ENCODE peak calls at places on chromosomes 2 and 18, in seven cellular contexts. W is glomerular endothelial cell, A is T-helper 1 cell, C is cardiac muscle cell, K is right cardiac atrium, H is left ventricle myocardium inferior, J is nucleus accumbens. D is an unnamed sample.

GRCh38 chr2:96202152-96202856 is 6.3 kb downstream of the STARD7 start:
- DNase-seq in K (no peak), A (no peak), C (no peak), J (no peak), W (no peak), H (no peak), D (no peak)

GRCh38 chr2:230343747-230344146 is 16.8 kb downstream of the SP140L start:
- DNase-seq in C (no peak), K (no peak), J (no peak), W (no peak), A (no peak), H (no peak), D (no peak)

GRCh38 chr2:216516730-216517350 is 18.2 kb downstream of the RPL37A start:
- DNase-seq in A (no peak), W (no peak), H (no peak), K (no peak), C (peak; percentile 44), J (no peak), D (no peak)

GRCh38 chr2:75054296-75054695 is 95.9 kb downstream of the POLE4 start:
- DNase-seq in C (no peak), J (no peak), A (no peak), W (no peak), K (no peak), H (no peak), D (no peak)

GRCh38 chr18:8882632-8883408 is 177.5 kb downstream of the MTCL1 start:
- DNase-seq in H (no peak), K (no peak), W (no peak), C (no peak), J (no peak), A (no peak), D (no peak)

GRCh38 chr2:86704482-86704971 is 15.6 kb upstream of the RMND5A start:
- DNase-seq in J (no peak), K (no peak), H (peak; percentile 56), A (no peak), W (no peak), C (peak; percentile 11), D (peak; percentile 32)

GRCh38 chr2:177799531-177799930 is 273.0 kb downstream of the PDE11A start:
- DNase-seq in A (no peak), H (no peak), C (peak; percentile 58), W (no peak), J (no peak), K (no peak), D (no peak)

GRCh38 chr2:43488737-43489136 is 107.1 kb downstream of the THADA start:
- DNase-seq in H (no peak), C (no peak), K (no peak), J (no peak), W (no peak), A (no peak), D (no peak)

GRCh38 chr2:164504253-164504652 is 117.0 kb downstream of the GRB14 start:
- DNase-seq in W (no peak), K (no peak), J (no peak), C (no peak), A (no peak), H (no peak), D (no peak)

GRCh38 chr2:85741811-85742507 is 11.8 kb upstream of the ATOH8 start:
- DNase-seq in A (no peak), K (peak; percentile 92), J (peak; percentile 78), W (no peak), C (no peak), H (peak; percentile 63), D (peak; percentile 78)

GRCh38 chr2:3738454-3738853 is 35.1 kb downstream of the DCDC2C start:
- DNase-seq in J (no peak), C (peak; percentile 47), H (no peak), A (no peak), K (no peak), W (no peak), D (no peak)

GRCh38 chr2:23760746-23761145 is 166.2 kb downstream of the ATAD2B start:
- DNase-seq in C (peak; percentile 23), J (no peak), K (no peak), W (peak; percentile 25), A (no peak), H (no peak), D (no peak)

GRCh38 chr2:106562826-106563594 is 75.8 kb downstream of the CD8B2 start:
- DNase-seq in K (no peak), W (no peak), H (no peak), J (no peak), A (no peak), C (no peak), D (no peak)

GRCh38 chr2:241545523-241546473 is 12.7 kb upstream of the BOK start:
- DNase-seq in A (no peak), W (no peak), C (no peak), H (no peak), J (no peak), K (peak; percentile 14), D (no peak)

GRCh38 chr2:130754811-130755210 is 529 bp upstream of the AMER3 start:
- DNase-seq in J (no peak), W (no peak), K (no peak), C (no peak), A (no peak), H (no peak), D (no peak)

GRCh38 chr18:75204262-75204977 is 4.5 kb downstream of the PTGR3 start:
- DNase-seq in W (no peak), C (peak; percentile 45), J (no peak), K (peak; percentile 79), A (no peak), H (peak; percentile 50), D (peak; percentile 72)

GRCh38 chr2:215355801-215356200 is 43.9 kb downstream of the ATIC start:
- DNase-seq in J (no peak), K (no peak), C (no peak), H (no peak), W (no peak), A (no peak), D (no peak)

GRCh38 chr2:239461551-239462515 is 61.0 kb upstream of the HDAC4 start:
- DNase-seq in H (no peak), A (no peak), J (no peak), W (no peak), K (peak; percentile 33), C (no peak), D (no peak)

GRCh38 chr2:3137651-3138300 is 239.8 kb downstream of the EIPR1 start:
- DNase-seq in C (no peak), A (no peak), J (no peak), K (no peak), W (no peak), H (no peak), D (no peak)

GRCh38 chr18:6509417-6510198 is 94.9 kb upstream of the L3MBTL4 start:
- DNase-seq in H (no peak), A (no peak), C (no peak), K (no peak), J (no peak), W (no peak), D (no peak)

GRCh38 chr18:62264984-62265383 is 60.1 kb upstream of the TNFRSF11A start:
- DNase-seq in K (no peak), C (no peak), H (no peak), A (no peak), W (no peak), J (no peak), D (no peak)

GRCh38 chr18:65429601-65430000 is 321.2 kb upstream of the CDH7 start:
- DNase-seq in J (no peak), A (no peak), H (no peak), K (no peak), C (no peak), W (no peak), D (no peak)

GRCh38 chr2:68253211-68254068 is 1.1 kb upstream of the PPP3R1 start:
- DNase-seq in C (no peak), W (no peak), J (no peak), K (no peak), A (peak; percentile 7), H (no peak), D (no peak)

GRCh38 chr2:56580242-56580641 is 396.5 kb downstream of the CCDC85A start:
- DNase-seq in A (no peak), C (no peak), K (no peak), H (no peak), J (no peak), W (no peak), D (no peak)

GRCh38 chr2:208407667-208408066 is 1.1 kb downstream of the PTH2R start:
- DNase-seq in H (no peak), J (no peak), C (peak; percentile 20), A (no peak), K (no peak), W (no peak), D (no peak)

GRCh38 chr18:59885579-59886163 is 14.1 kb upstream of the PMAIP1 start:
- DNase-seq in J (no peak), C (no peak), A (no peak), W (no peak), H (no peak), K (no peak), D (no peak)

GRCh38 chr2:236919209-236919608 is 166.5 kb upstream of the COPS8 start:
- DNase-seq in J (no peak), H (no peak), K (no peak), C (no peak), W (no peak), A (no peak), D (no peak)

GRCh38 chr18:42620585-42620984 is 494.9 kb downstream of the RIT2 start:
- DNase-seq in A (no peak), J (no peak), H (no peak), C (no peak), W (no peak), K (no peak), D (no peak)

GRCh38 chr18:76475450-76476203 is 19.4 kb downstream of the ZNF516 start:
- DNase-seq in J (no peak), K (no peak), W (no peak), C (no peak), H (no peak), A (no peak), D (no peak)

GRCh38 chr2:57543211-57543610 is 503.4 kb upstream of the VRK2 start:
- DNase-seq in W (no peak), H (no peak), K (no peak), A (no peak), J (no peak), C (no peak), D (no peak)

GRCh38 chr2:74385396-74385795 is 5.3 kb upstream of the DCTN1 start:
- DNase-seq in H (no peak), W (no peak), K (no peak), A (no peak), J (peak; percentile 57), C (no peak), D (no peak)

GRCh38 chr2:57080035-57080434 is 896.2 kb downstream of the CCDC85A start:
- DNase-seq in H (no peak), W (no peak), A (no peak), J (no peak), C (no peak), K (no peak), D (no peak)

GRCh38 chr2:70890469-70891065 is 45.1 kb upstream of the ATP6V1B1 start:
- DNase-seq in C (no peak), H (no peak), A (no peak), K (no peak), W (no peak), J (no peak), D (no peak)

GRCh38 chr18:31942301-31942998 is 478 bp downstream of the TRAPPC8 start:
- DNase-seq in H (no peak), A (no peak), C (no peak), J (peak; percentile 62), W (no peak), K (peak; percentile 63), D (no peak)

D was measured in ovary.